ENCODE peak calls at places on chromosomes 2 and 18, in ten cellular contexts. F is GOT3; Q is epithelial cell of esophagus; K is neural progenitor cell; V is COLO829; I is adipocyte; S is adrenal gland; U is substantia nigra; E is stimulated activated CD4-positive, alpha-beta T cell treated with anti-CD3 and anti-CD28 coated beads, Interleukin-2, amount 100 ng/mL, for 48 hours; J is WERI-Rb-1. A is an unnamed sample.
A peak's percentile ranks its signal among the peaks of the same experiment; 100 is the strongest.

GRCh38 chr18:24762417-24762816 is 302.0 kb downstream of the HRH4 start:
- DNase-seq in U (no peak), V (no peak), S (no peak), K (no peak), E (no peak), J (no peak), Q (no peak), I (no peak), F (no peak), A (no peak)

GRCh38 chr2:71385008-71385407 is 53.4 kb downstream of the ZNF638 start:
- DNase-seq in S (no peak), V (peak; percentile 39), J (no peak), K (no peak), I (peak; percentile 80), F (no peak), Q (peak; percentile 64), U (no peak), E (no peak), A (no peak)

GRCh38 chr2:236879416-236879963 is 206.2 kb upstream of the COPS8 start:
- DNase-seq in S (no peak), V (no peak), U (no peak), K (no peak), E (no peak), Q (no peak), I (no peak), F (no peak), J (no peak), A (no peak)

GRCh38 chr2:240325654-240326031 is 109.8 kb upstream of the GPC1 start:
- DNase-seq in S (peak; percentile 79), I (no peak), J (no peak), F (no peak), Q (no peak), E (no peak), V (no peak), U (peak; percentile 5), K (no peak), A (no peak)

GRCh38 chr2:220309215-220309614 is 681.8 kb downstream of the SLC4A3 start:
- DNase-seq in E (no peak), J (no peak), S (no peak), V (no peak), U (no peak), Q (no peak), I (no peak), K (no peak), F (no peak), A (no peak)

GRCh38 chr2:168430431-168430830 is 25.6 kb upstream of the CERS6 start:
- DNase-seq in E (no peak), I (peak; percentile 79), F (no peak), V (no peak), J (no peak), K (no peak), Q (no peak), S (no peak), U (no peak), A (no peak)

GRCh38 chr2:179701524-179702110 is 159.8 kb downstream of the ZNF385B start:
- DNase-seq in F (no peak), J (no peak), Q (peak; percentile 15), V (peak; percentile 57), E (no peak), U (no peak), I (peak; percentile 33), S (no peak), K (no peak), A (no peak)

GRCh38 chr2:62792408-62792807 is 86.9 kb downstream of the EHBP1 start:
- DNase-seq in K (no peak), F (no peak), J (no peak), Q (no peak), E (no peak), I (no peak), V (no peak), S (no peak), U (no peak), A (no peak)

GRCh38 chr2:1366546-1367134 is 46.6 kb upstream of the TPO start:
- DNase-seq in U (peak; percentile 31), S (peak; percentile 45), E (no peak), Q (no peak), I (no peak), V (no peak), J (no peak), F (no peak), K (no peak), A (no peak)

A was measured in DMS53.